ENCODE peak calls at places on chromosome 4, in seven cellular contexts. D is mesothelial cell of epicardium, Q is right lobe of liver, A is prostate gland, O is natural killer cell, T is OCI-LY7, S is HFFc6. L is an unnamed sample.

GRCh38 chr4:142826503-142827241 is 19.4 kb downstream of the INPP4B start:
- DNase-seq in D (no peak), Q (no peak), A (no peak), O (no peak), T (no peak), S (no peak), L (no peak)

GRCh38 chr4:48255130-48255958 is 14.3 kb downstream of the TEC start:
- DNase-seq in D (no peak), Q (no peak), A (no peak), O (no peak), T (no peak), S (no peak), L (no peak)

GRCh38 chr4:156672492-156672891 is 299.1 kb downstream of the PDGFC start:
- DNase-seq in D (no peak), Q (no peak), A (no peak), O (no peak), T (no peak), S (peak), L (no peak)

GRCh38 chr4:80365928-80366327 is 30.4 kb downstream of the CFAP299 start:
- DNase-seq in D (peak), Q (peak), A (peak), O (peak), T (peak), S (peak), L (no peak)

GRCh38 chr4:17284323-17285175 is 227.3 kb downstream of the QDPR start:
- DNase-seq in D (no peak), Q (no peak), A (no peak), O (no peak), T (no peak), S (no peak), L (no peak)

GRCh38 chr4:151239608-151240007 is 37.4 kb upstream of the PRSS48 start:
- DNase-seq in D (no peak), Q (no peak), A (no peak), O (no peak), T (no peak), S (no peak), L (no peak)

GRCh38 chr4:139077567-139078355 is 62.2 kb downstream of the NOCT start:
- DNase-seq in D (no peak), Q (no peak), A (no peak), O (no peak), T (no peak), S (no peak), L (no peak)

GRCh38 chr4:176436500-176436973 is 116.8 kb downstream of the SPCS3 start:
- DNase-seq in D (no peak), Q (no peak), A (no peak), O (no peak), T (peak), S (peak), L (no peak)

GRCh38 chr4:61583696-61584095 is 383.6 kb downstream of the ADGRL3 start:
- DNase-seq in D (no peak), Q (no peak), A (no peak), O (no peak), T (no peak), S (no peak), L (no peak)

GRCh38 chr4:23930750-23931488 is 41.1 kb upstream of the PPARGC1A start:
- DNase-seq in D (no peak), Q (peak), A (peak), O (no peak), T (no peak), S (no peak), L (no peak)

GRCh38 chr4:109067509-109068205 is 234.8 kb downstream of the COL25A1 start:
- DNase-seq in D (no peak), Q (no peak), A (no peak), O (no peak), T (no peak), S (no peak), L (no peak)

GRCh38 chr4:108060686-108061321 is 71.1 kb downstream of the HADH start:
- DNase-seq in D (no peak), Q (no peak), A (no peak), O (no peak), T (no peak), S (no peak), L (no peak)

GRCh38 chr4:2397596-2398379 is 20.7 kb downstream of the ZFYVE28 start:
- DNase-seq in D (no peak), Q (no peak), A (no peak), O (no peak), T (no peak), S (no peak), L (no peak)

GRCh38 chr4:78056265-78057129 is 626 bp upstream of the FRAS1 start:
- DNase-seq in D (peak), Q (peak), A (peak), O (peak), T (peak), S (peak), L (peak)

GRCh38 chr4:80767944-80768343 is 262.6 kb upstream of the BMP3 start:
- DNase-seq in D (no peak), Q (no peak), A (no peak), O (no peak), T (no peak), S (peak), L (no peak)

GRCh38 chr4:108029731-108030130 is 40.0 kb downstream of the HADH start:
- DNase-seq in D (no peak), Q (no peak), A (no peak), O (no peak), T (no peak), S (peak), L (no peak)

DNA sequence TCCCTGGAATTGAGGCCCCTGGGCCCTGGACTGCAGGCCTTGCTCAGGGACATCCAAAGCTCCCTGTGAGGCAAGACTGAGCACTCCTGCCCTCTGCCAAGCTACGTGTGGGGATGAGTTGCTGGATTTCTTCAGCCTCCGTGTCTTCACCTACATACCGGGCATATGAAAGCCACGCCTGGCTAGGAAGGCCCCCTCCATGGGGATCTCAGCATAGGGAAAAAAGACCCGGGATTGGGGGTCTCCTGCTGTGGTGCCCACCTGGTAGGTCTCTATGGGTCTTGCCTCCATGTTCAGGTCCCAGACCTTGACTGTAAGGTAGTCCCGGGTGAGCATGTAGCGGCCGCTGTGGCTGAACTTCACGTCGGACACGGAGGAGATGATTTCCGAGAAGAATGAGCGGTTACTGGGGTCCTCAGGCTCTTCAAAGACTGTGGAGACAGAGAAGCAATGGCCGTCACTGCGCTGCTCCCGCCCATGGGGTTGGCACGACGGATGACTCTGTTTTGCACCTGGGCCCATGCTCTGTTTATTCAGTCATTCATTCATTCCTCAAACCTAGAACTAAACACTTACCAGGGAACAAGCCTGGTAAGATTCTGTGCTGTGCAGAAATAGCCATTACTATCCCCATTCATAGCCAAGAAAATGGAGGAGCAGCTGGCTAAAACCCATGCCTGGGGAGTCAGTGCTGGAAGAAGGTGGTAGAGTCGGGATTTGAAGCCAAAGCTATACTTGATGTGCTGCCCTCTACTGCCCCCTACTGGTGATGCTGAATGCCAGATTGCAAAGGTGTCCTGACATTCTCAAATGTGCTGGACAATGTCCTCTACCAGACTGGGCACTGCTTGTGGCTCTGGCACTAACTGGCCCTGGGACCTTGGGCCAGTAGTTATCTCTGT is 63.9 kb downstream of the WFS1 start:
- DNase-seq in D (no peak), Q (no peak), A (no peak), O (no peak), T (peak), S (no peak), L (no peak)
- TF ChIP-seq CTCF in D (peak), Q (peak), A (no peak), O (peak), T (peak), S (peak), L (peak)

GRCh38 chr4:118865091-118865708 is 23.5 kb upstream of the SYNPO2 start:
- DNase-seq in D (no peak), Q (peak), A (peak), O (no peak), T (peak), S (peak), L (peak)
- TF ChIP-seq CTCF in D (no peak), Q (peak), A (peak), O (peak), T (peak), S (peak), L (peak)

DNA sequence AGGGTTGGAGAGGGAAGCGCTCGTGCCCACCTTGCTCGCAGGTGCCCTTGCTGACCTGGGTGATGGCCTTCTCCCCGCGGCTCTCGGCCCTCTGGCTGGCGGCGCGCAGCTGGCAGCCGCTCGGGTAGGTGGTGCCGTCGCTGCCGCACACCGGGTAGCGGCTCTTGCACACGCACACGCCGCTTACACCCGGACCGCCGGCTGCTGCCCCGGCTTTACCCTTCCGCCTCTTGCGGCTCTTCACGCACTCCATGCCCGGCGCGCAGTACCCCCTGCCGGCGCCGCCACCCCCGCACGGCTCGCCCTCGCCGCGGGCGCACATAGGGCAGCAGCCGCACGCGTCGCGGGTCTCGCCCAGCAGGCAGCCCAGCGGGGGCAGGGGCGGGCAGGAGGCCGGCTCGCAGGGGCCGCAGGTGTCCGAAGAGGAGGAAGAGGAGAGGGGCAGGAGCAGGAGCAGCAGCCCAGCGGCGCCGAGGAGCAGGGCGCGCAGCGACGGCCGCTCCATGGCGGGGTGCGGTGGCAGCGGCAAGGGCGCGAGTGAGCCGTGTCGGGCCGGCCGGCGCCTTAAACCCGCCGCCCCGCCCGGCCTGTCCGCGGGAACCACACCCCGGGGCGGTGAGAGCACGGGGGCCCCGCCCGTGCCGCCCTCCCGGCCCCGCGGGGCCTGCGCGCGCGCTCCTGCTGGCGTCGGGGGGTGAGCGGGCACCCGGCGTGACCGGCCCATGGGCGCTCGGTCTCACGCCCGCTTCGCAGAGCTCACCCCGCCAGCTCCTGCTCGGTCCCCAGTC is at the start of gene IGFBP7:
- DNase-seq in D (peak), Q (peak), A (no peak), O (peak), T (no peak), S (peak), L (peak)
- TF ChIP-seq CTCF in D (no peak), Q (no peak), A (peak), O (no peak), T (no peak), S (peak), L (peak)

DNA sequence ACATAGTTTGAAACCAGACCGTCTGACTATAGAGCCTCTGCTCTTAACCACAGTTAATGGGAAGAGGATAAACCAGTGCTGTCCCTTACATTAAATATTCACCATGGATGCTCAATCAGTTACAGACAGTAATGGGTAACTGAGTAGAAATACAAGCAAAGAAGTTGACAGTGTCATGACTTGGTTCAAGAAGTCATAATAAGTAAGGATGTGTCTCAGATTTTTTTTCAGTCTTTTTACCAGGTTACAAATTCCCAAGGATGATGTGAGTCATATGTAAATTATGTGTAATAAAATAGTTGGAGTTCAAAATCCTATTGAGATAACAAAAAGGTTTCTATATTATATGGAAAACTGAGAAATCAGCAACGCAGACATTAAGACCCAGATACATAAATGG is 31.1 kb downstream of the ZCCHC4 start:
- DNase-seq in D (no peak), Q (no peak), A (no peak), O (no peak), T (no peak), S (peak), L (no peak)
- TF ChIP-seq CTCF in D (no peak), Q (no peak), A (no peak), O (no peak), T (no peak), S (no peak), L (no peak)

GRCh38 chr4:69025191-69025998 is 70.9 kb upstream of the UGT2B7 start:
- DNase-seq in D (no peak), Q (no peak), A (no peak), O (no peak), T (peak), S (no peak), L (peak)
- TF ChIP-seq CTCF in D (peak), Q (peak), A (peak), O (no peak), T (peak), S (peak), L (peak)

GRCh38 chr4:54658321-54659093 is 750 bp downstream of the KIT start:
- DNase-seq in D (peak), Q (peak), A (peak), O (peak), T (no peak), S (peak), L (peak)
- TF ChIP-seq CTCF in D (no peak), Q (no peak), A (no peak), O (no peak), T (no peak), S (peak), L (peak)

GRCh38 chr4:178633263-178633662 is 1191.0 kb upstream of the AGA start:
- DNase-seq in D (no peak), Q (no peak), A (no peak), O (no peak), T (no peak), S (no peak), L (no peak)
- TF ChIP-seq CTCF in D (peak), Q (no peak), A (no peak), O (no peak), T (no peak), S (peak), L (peak)

GRCh38 chr4:6924361-6924779 is 14.7 kb downstream of the TBC1D14 start:
- DNase-seq in D (no peak), Q (peak), A (no peak), O (no peak), T (no peak), S (no peak), L (no peak)
- TF ChIP-seq CTCF in D (no peak), Q (peak), A (no peak), O (no peak), T (no peak), S (no peak), L (no peak)